ENCODE peak calls at places on chromosomes 13 and 19, in ten cellular contexts. N is right cardiac atrium, B is dorsolateral prefrontal cortex, U is thyroid gland, C is GM23248, E is neural progenitor cell, A is MM.1S, T is H9, D is HepG2, Y is left lung. X is an unnamed sample.

GRCh38 chr13:76210262-76210661 is 574.1 kb downstream of the LMO7 start:
- DNase-seq in N (peak), B (no peak), U (peak), C (no peak), E (no peak), A (no peak), T (no peak), D (no peak), Y (no peak), X (no peak)

GRCh38 chr13:24396821-24397220 is 87.4 kb downstream of the C1QTNF9 start:
- DNase-seq in N (no peak), B (no peak), U (no peak), C (no peak), E (no peak), A (no peak), T (no peak), D (no peak), Y (no peak), X (no peak)

GRCh38 chr13:39448831-39449230 is 154.2 kb downstream of the LHFPL6 start:
- DNase-seq in N (no peak), B (no peak), U (no peak), C (no peak), E (peak), A (no peak), T (no peak), D (no peak), Y (no peak), X (no peak)

GRCh38 chr13:36680918-36681317 is 7.1 kb downstream of the SERTM1 start:
- DNase-seq in N (no peak), B (no peak), U (peak), C (no peak), E (no peak), A (no peak), T (no peak), D (no peak), Y (no peak), X (no peak)

GRCh38 chr13:98143157-98143553 is 261 bp downstream of the FARP1 start:
- DNase-seq in N (peak), B (no peak), U (peak), C (no peak), E (no peak), A (no peak), T (peak), D (no peak), Y (peak), X (peak)

GRCh38 chr13:110507678-110508381 is 53.7 kb downstream of the RAB20 start:
- DNase-seq in N (no peak), B (no peak), U (peak), C (no peak), E (no peak), A (peak), T (no peak), D (no peak), Y (no peak), X (no peak)

GRCh38 chr13:93279982-93280381 is 53.4 kb downstream of the GPC6 start:
- DNase-seq in N (no peak), B (no peak), U (no peak), C (no peak), E (no peak), A (peak), T (no peak), D (no peak), Y (no peak), X (no peak)

GRCh38 chr13:92657565-92657964 is 569.0 kb upstream of the GPC6 start:
- DNase-seq in N (no peak), B (no peak), U (no peak), C (no peak), E (no peak), A (no peak), T (no peak), D (no peak), Y (no peak), X (no peak)

GRCh38 chr13:47933688-47934011 is 67.4 kb downstream of the SUCLA2 start:
- DNase-seq in N (no peak), B (no peak), U (no peak), C (no peak), E (no peak), A (no peak), T (no peak), D (peak), Y (no peak), X (no peak)

GRCh38 chr19:18320865-18321728 is 1.8 kb downstream of the LSM4 start:
- DNase-seq in N (peak), B (no peak), U (no peak), C (no peak), E (no peak), A (no peak), T (no peak), D (no peak), Y (no peak), X (peak)

GRCh38 chr13:70708744-70709143 is 600.5 kb upstream of the KLHL1 start:
- DNase-seq in N (no peak), B (no peak), U (no peak), C (no peak), E (no peak), A (no peak), T (no peak), D (no peak), Y (no peak), X (no peak)

GRCh38 chr13:111530137-111530536 is 209.7 kb downstream of the TEX29 start:
- DNase-seq in N (no peak), B (no peak), U (no peak), C (no peak), E (no peak), A (no peak), T (peak), D (no peak), Y (peak), X (no peak)

GRCh38 chr13:46178143-46178542 is 3.8 kb downstream of the LCP1 start:
- DNase-seq in N (no peak), B (no peak), U (no peak), C (no peak), E (no peak), A (no peak), T (no peak), D (no peak), Y (no peak), X (no peak)

GRCh38 chr19:33248954-33249613 is 23.4 kb upstream of the SLC7A10 start:
- DNase-seq in N (no peak), B (no peak), U (no peak), C (peak), E (no peak), A (no peak), T (no peak), D (peak), Y (peak), X (no peak)

GRCh38 chr13:27245610-27246009 is 5.7 kb upstream of the RPL21 start:
- DNase-seq in N (no peak), B (no peak), U (no peak), C (no peak), E (no peak), A (no peak), T (no peak), D (no peak), Y (no peak), X (no peak)

GRCh38 chr13:52051400-52051799 is 26.9 kb downstream of the UTP14C start:
- DNase-seq in N (no peak), B (no peak), U (no peak), C (no peak), E (no peak), A (no peak), T (no peak), D (no peak), Y (no peak), X (no peak)

GRCh38 chr13:52048516-52048915 is 24.0 kb downstream of the UTP14C start:
- DNase-seq in N (no peak), B (no peak), U (no peak), C (peak), E (no peak), A (no peak), T (no peak), D (no peak), Y (no peak), X (no peak)

GRCh38 chr13:52047463-52047862 is 23.0 kb downstream of the UTP14C start:
- DNase-seq in N (no peak), B (no peak), U (no peak), C (no peak), E (no peak), A (no peak), T (no peak), D (no peak), Y (no peak), X (no peak)

GRCh38 chr13:52053460-52053859 is 29.0 kb downstream of the UTP14C start:
- DNase-seq in N (no peak), B (no peak), U (no peak), C (no peak), E (no peak), A (no peak), T (no peak), D (no peak), Y (no peak), X (no peak)
- H3K27ac ChIP-seq in N (no peak), B (no peak), U (no peak), C (no peak), E (no peak), A (no peak), T (no peak), D (no peak), Y (no peak), X (no peak)

GRCh38 chr13:99298056-99298455 is 9.1 kb downstream of the GPR183 start:
- DNase-seq in N (no peak), B (no peak), U (no peak), C (no peak), E (no peak), A (no peak), T (no peak), D (no peak), Y (no peak), X (no peak)
- H3K27ac ChIP-seq in N (no peak), B (no peak), U (no peak), C (no peak), E (no peak), A (no peak), T (no peak), D (no peak), Y (no peak), X (no peak)

GRCh38 chr19:38720559-38721236 is 23.6 kb downstream of the CAPN12 start:
- DNase-seq in N (no peak), B (no peak), U (no peak), C (no peak), E (no peak), A (no peak), T (no peak), D (no peak), Y (no peak), X (no peak)

GRCh38 chr19:38721977-38722773 is 22.1 kb downstream of the CAPN12 start:
- DNase-seq in N (peak), B (peak), U (no peak), C (no peak), E (peak), A (no peak), T (no peak), D (peak), Y (no peak), X (no peak)

GRCh38 chr19:38722947-38723605 is 21.2 kb downstream of the CAPN12 start:
- DNase-seq in N (no peak), B (no peak), U (no peak), C (no peak), E (no peak), A (no peak), T (no peak), D (no peak), Y (no peak), X (no peak)

GRCh38 chr19:38719761-38720558 is 24.3 kb downstream of the CAPN12 start:
- DNase-seq in N (no peak), B (no peak), U (peak), C (no peak), E (no peak), A (no peak), T (no peak), D (no peak), Y (no peak), X (no peak)

DNA sequence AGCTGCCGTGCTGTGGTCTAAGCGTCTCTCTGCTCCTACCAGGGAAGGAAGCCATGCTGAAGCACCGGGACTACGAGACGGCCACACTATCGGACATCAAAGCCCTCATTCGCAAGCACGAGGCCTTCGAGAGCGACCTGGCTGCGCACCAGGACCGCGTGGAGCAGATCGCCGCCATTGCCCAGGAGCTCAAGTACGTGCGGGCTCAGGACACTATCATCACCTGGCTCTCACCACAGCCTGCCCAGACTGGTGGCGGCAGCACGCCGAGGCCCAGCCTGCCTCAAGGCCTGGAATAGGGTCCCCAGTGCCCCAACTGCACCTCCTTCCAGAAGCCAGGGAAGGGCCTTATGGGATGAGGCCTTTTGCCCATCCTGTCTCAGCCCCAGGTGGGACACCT is 22.8 kb downstream of the CAPN12 start:
- DNase-seq in N (no peak), B (no peak), U (no peak), C (no peak), E (no peak), A (no peak), T (no peak), D (no peak), Y (no peak), X (no peak)
- H3K27ac ChIP-seq in N (peak), B (peak), U (peak), C (no peak), E (no peak), A (no peak), T (no peak), D (peak), Y (peak), X (no peak)

GRCh38 chr19:10729406-10729805 is 11.5 kb downstream of the DNM2 start:
- DNase-seq in N (no peak), B (no peak), U (no peak), C (no peak), E (no peak), A (no peak), T (no peak), D (no peak), Y (no peak), X (peak)
- H3K27ac ChIP-seq in N (no peak), B (peak), U (no peak), C (no peak), E (no peak), A (no peak), T (no peak), D (no peak), Y (peak), X (no peak)

GRCh38 chr13:96552523-96552922 is 441.8 kb downstream of the OXGR1 start:
- DNase-seq in N (no peak), B (no peak), U (no peak), C (no peak), E (no peak), A (no peak), T (no peak), D (no peak), Y (no peak), X (no peak)
- H3K27ac ChIP-seq in N (no peak), B (no peak), U (no peak), C (no peak), E (no peak), A (no peak), T (no peak), D (no peak), Y (no peak), X (no peak)

DNA sequence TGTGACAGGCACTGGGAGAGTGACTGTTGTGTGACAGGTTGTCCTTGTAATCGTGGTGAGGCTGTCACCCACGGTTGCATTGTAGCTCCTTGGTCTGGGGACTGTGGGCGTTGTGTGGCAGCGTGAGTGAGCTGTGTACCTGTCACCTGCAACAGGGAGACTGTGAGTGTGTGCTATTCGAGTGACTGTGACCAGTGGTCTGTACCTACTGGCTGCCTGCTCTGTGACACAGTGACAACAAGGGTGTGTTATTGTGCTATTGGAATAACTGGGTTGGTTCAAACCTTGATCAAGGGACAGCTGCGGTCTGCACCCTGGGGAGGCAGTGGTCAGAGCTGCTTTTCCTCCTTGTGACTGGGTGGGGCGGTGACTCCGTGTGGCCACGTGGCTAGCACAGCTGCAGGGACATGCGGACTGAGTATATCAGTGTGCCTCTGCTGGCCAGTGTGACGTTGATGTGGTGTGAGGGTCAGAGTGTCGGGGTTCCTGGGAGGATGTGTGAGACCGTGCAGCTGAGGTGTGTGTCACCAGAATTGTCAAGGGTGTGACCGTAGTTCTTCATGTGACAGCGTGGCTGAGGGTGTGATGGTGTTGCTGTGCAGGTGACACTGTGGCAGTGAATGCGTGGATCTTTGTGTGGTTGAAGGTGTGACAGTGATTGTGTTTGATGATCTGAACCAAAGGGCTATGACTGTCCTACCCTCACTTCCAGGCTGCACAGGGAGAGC is 10.1 kb upstream of the NFIX start:
- DNase-seq in N (peak), B (peak), U (peak), C (peak), E (peak), A (peak), T (peak), D (peak), Y (no peak), X (no peak)
- H3K27ac ChIP-seq in N (no peak), B (peak), U (no peak), C (no peak), E (no peak), A (no peak), T (no peak), D (peak), Y (no peak), X (no peak)